ENCODE peak calls at places on chromosomes 1 and 21, in five cellular contexts. A is HCT116, O is HepG2, M is GM12878, S is K562. B is an unnamed sample.
A peak's percentile ranks its signal among the peaks of the same experiment; 100 is the strongest.

GRCh38 chr1:218942421-218942820 is 231.3 kb upstream of the LYPLAL1 start:
- DNase-seq in A (no peak), O (no peak), M (no peak), S (no peak), B (no peak)

GRCh38 chr21:28991861-28992525 is 684 bp downstream of the LTN1 start:
- DNase-seq in A (no peak), O (peak; percentile 16), M (no peak), S (peak; percentile 31), B (no peak)

GRCh38 chr1:209715314-209715713 is 10.7 kb downstream of the HSD11B1 start:
- DNase-seq in A (no peak), O (no peak), M (no peak), S (no peak), B (peak; percentile 47)

GRCh38 chr1:6521502-6521901 is 30.0 kb upstream of the PLEKHG5 start:
- DNase-seq in A (no peak), O (no peak), M (no peak), S (no peak), B (no peak)

GRCh38 chr1:29167904-29168303 is 13.8 kb downstream of the SRSF4 start:
- DNase-seq in A (no peak), O (no peak), M (no peak), S (no peak), B (no peak)

GRCh38 chr1:1629430-1630190 is 2.4 kb upstream of the MMP23B start:
- DNase-seq in A (no peak), O (no peak), M (no peak), S (peak; percentile 21), B (no peak)

GRCh38 chr1:247111259-247111635 is 7.1 kb upstream of the ZNF669 start:
- DNase-seq in A (no peak), O (no peak), M (no peak), S (peak; percentile 68), B (peak; percentile 20)

GRCh38 chr21:34524671-34525601 is 12.9 kb upstream of the KCNE1 start:
- DNase-seq in A (no peak), O (no peak), M (no peak), S (no peak), B (no peak)

GRCh38 chr1:70717211-70717610 is 306.1 kb downstream of the CTH start:
- DNase-seq in A (no peak), O (no peak), M (no peak), S (no peak), B (no peak)

GRCh38 chr1:154810571-154810970 is 59.5 kb downstream of the KCNN3 start:
- DNase-seq in A (no peak), O (no peak), M (no peak), S (no peak), B (no peak)

GRCh38 chr1:245091171-245091621 is 63.6 kb upstream of the KIF26B start:
- DNase-seq in A (no peak), O (no peak), M (no peak), S (no peak), B (no peak)

GRCh38 chr1:155167166-155168104 is 5.7 kb downstream of the KRTCAP2 start:
- DNase-seq in A (peak; percentile 89), O (peak; percentile 82), M (no peak), S (peak; percentile 86), B (peak; percentile 93)

GRCh38 chr1:231497629-231498152 is 30.8 kb upstream of the TSNAX start:
- DNase-seq in A (no peak), O (no peak), M (no peak), S (no peak), B (no peak)

GRCh38 chr1:212566522-212567479 is 41.8 kb upstream of the ATF3 start:
- DNase-seq in A (peak; percentile 45), O (peak; percentile 14), M (peak; percentile 92), S (peak; percentile 32), B (peak; percentile 54)

GRCh38 chr1:56627636-56628039 is 17.5 kb upstream of the PRKAA2 start:
- DNase-seq in A (no peak), O (peak; percentile 9), M (no peak), S (no peak), B (peak; percentile 60)

DNA sequence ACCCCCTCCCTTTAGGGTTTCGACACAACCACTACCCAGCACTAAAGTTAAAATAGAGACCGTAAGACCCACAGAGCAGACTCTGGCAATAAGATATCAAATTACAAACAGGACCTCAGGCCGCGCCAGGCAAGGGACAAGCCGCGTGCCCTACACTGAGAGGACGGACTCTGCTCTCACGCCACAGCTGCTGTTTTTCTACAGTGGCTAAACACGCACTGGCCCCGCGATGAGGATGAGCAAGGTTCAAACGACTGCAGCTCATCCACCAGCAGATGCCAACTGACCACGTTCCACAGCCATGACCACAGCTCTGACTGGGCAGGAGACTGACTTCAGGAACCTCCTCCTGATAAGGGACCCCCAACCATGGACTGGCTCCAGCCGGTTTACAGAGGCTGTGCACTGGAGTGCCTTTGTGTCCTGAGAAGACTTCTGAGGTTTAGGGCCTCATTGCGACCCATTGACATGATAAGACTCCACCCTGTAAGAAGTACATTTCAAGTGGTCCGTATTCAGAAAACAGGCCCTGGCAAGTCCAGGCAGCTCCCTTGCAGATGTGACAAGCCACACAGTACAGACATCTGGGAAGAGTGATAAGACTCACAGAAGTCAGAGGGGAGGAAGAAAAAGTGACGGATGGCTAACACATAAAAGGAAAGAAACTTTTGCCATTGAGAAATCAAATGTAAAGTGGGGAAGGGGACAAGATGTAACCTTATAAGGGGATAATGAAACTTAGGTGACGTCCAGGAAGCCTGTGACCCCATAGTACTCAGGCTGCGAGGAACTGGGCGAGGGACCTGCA is 1.5 kb upstream of the KRTAP10-6 start:
- DNase-seq in A (no peak), O (peak; percentile 81), M (no peak), S (peak; percentile 68), B (no peak)
- TF ChIP-seq JUND in A (no peak), O (peak; percentile 75), M (no peak), S (peak; percentile 54), B (no peak)

GRCh38 chr1:119139393-119139792 is 1.1 kb downstream of the WARS2 start:
- DNase-seq in A (no peak), O (no peak), M (peak; percentile 44), S (no peak), B (no peak)
- TF ChIP-seq JUND in A (no peak), O (no peak), M (no peak), S (no peak), B (no peak)

DNA sequence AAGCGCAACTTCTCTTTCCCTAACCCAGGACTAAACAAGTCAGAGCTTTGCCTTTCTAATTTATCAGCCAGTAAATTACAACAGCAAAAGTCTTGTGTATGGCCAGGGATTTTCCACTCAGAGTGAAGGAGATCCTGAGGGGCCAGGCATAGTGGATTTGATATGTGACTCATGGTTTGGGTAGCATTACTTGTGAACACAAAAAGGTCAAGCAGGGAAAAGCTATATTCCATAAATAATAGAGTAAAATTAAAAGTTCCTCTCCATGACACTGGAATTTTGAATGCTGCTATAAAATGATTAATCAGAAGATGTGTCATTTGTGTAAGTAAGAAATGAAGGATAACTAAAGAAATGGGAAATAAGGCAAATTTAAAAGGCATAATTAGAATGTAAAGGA is 284.8 kb downstream of the HLX start:
- DNase-seq in A (no peak), O (no peak), M (no peak), S (no peak), B (no peak)
- TF ChIP-seq JUND in A (no peak), O (no peak), M (no peak), S (no peak), B (no peak)

DNA sequence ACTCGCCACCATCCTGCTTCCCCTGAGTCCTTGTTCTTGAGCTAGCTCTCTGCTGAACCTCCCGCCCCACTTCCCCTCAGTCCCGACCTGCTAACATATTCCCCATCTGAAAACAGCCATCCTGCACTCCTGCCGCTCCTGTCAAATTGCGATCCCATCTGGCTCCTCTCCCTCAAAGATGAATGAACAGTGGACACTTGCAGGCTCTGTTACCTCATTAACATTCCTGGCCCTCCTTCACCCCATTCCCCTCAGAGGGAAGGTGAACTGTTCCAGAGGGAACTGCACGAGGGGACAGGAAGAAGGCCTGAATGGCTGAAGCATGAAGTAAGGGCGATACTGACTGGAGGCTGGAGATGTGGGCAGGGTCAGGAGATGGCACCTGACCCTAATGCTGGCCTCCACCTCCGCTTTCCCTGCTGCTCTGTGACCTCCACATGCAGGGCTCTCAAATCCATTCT is 7.5 kb upstream of the CELSR2 start:
- DNase-seq in A (no peak), O (no peak), M (no peak), S (no peak), B (no peak)
- TF ChIP-seq JUND in A (no peak), O (no peak), M (no peak), S (no peak), B (no peak)

B was measured in T47D.